ENCODE peak calls at places on chromosomes 2 and 18, in five cellular contexts. T is astrocyte of the cerebellum, G is PC-3, R is HFF-Myc, W is RWPE1. K is an unnamed sample.

GRCh38 chr2:20015482-20016083 is 3.1 kb upstream of the MATN3 start:
- DNase-seq in T (peak), G (peak), R (peak), W (peak), K (peak)

GRCh38 chr2:73859721-73860586 is 31.2 kb downstream of the STAMBP start:
- DNase-seq in T (peak), G (peak), R (peak), W (peak), K (peak)

GRCh38 chr18:26803643-26804042 is 61.9 kb downstream of the AQP4 start:
- DNase-seq in T (no peak), G (no peak), R (no peak), W (no peak), K (no peak)

GRCh38 chr2:144331652-144332355 is 188.1 kb downstream of the ZEB2 start:
- DNase-seq in T (no peak), G (no peak), R (no peak), W (peak), K (peak)

GRCh38 chr2:237092920-237093781 is 7.5 kb downstream of the COPS8 start:
- DNase-seq in T (peak), G (peak), R (peak), W (peak), K (peak)

GRCh38 chr2:38836801-38837200 is 38.9 kb downstream of the DHX57 start:
- DNase-seq in T (no peak), G (no peak), R (no peak), W (no peak), K (peak)

GRCh38 chr2:68588589-68588988 is 54.8 kb upstream of the PROKR1 start:
- DNase-seq in T (no peak), G (peak), R (no peak), W (peak), K (peak)

GRCh38 chr2:27122791-27123190 is 824 bp upstream of the ABHD1 start:
- DNase-seq in T (no peak), G (no peak), R (no peak), W (no peak), K (no peak)

GRCh38 chr2:191029280-191029908 is 15.4 kb upstream of the STAT1 start:
- DNase-seq in T (no peak), G (no peak), R (no peak), W (no peak), K (no peak)

GRCh38 chr2:205086689-205087088 is 541.4 kb downstream of the PARD3B start:
- DNase-seq in T (no peak), G (no peak), R (peak), W (no peak), K (no peak)

GRCh38 chr2:109415460-109416004 is 198.2 kb downstream of the SEPTIN10 start:
- DNase-seq in T (no peak), G (no peak), R (no peak), W (no peak), K (no peak)

GRCh38 chr2:241511091-241511741 is 2.8 kb upstream of the STK25 start:
- DNase-seq in T (no peak), G (no peak), R (no peak), W (no peak), K (no peak)

GRCh38 chr2:12232876-12233275 is 483.9 kb upstream of the TRIB2 start:
- DNase-seq in T (no peak), G (no peak), R (no peak), W (no peak), K (no peak)

GRCh38 chr18:49784427-49785185 is 28.7 kb downstream of the ACAA2 start:
- DNase-seq in T (no peak), G (peak), R (no peak), W (no peak), K (no peak)

GRCh38 chr18:23967321-23968089 is 47.0 kb upstream of the TTC39C start:
- DNase-seq in T (no peak), G (no peak), R (no peak), W (no peak), K (no peak)

GRCh38 chr2:145764631-145765030 is 1244.7 kb upstream of the ZEB2 start:
- DNase-seq in T (no peak), G (no peak), R (no peak), W (no peak), K (no peak)

GRCh38 chr2:1990724-1991123 is 246.4 kb upstream of the PXDN start:
- DNase-seq in T (no peak), G (no peak), R (no peak), W (no peak), K (no peak)

GRCh38 chr2:42028571-42029148 is 19.2 kb upstream of the PKDCC start:
- DNase-seq in T (peak), G (no peak), R (no peak), W (no peak), K (no peak)

GRCh38 chr2:234410526-234410925 is 86.4 kb downstream of the ARL4C start:
- DNase-seq in T (no peak), G (no peak), R (no peak), W (no peak), K (no peak)

GRCh38 chr2:5453648-5454390 is 238.4 kb upstream of the SOX11 start:
- DNase-seq in T (peak), G (no peak), R (no peak), W (no peak), K (peak)

GRCh38 chr2:5465859-5466258 is 226.3 kb upstream of the SOX11 start:
- DNase-seq in T (no peak), G (no peak), R (no peak), W (no peak), K (no peak)

GRCh38 chr2:222973237-222973636 is 78.8 kb upstream of the KCNE4 start:
- DNase-seq in T (no peak), G (peak), R (no peak), W (no peak), K (no peak)

GRCh38 chr2:206361407-206362045 is 81.8 kb upstream of the ADAM23 start:
- DNase-seq in T (no peak), G (peak), R (no peak), W (peak), K (no peak)

GRCh38 chr2:173205375-173205774 is 129.7 kb downstream of the MAP3K20 start:
- DNase-seq in T (peak), G (no peak), R (no peak), W (no peak), K (no peak)

GRCh38 chr2:24261441-24261840 is 86.6 kb downstream of the FAM228A start:
- DNase-seq in T (no peak), G (no peak), R (no peak), W (no peak), K (no peak)

GRCh38 chr2:123514808-123515207 is 510.3 kb upstream of the CNTNAP5 start:
- DNase-seq in T (no peak), G (no peak), R (no peak), W (no peak), K (no peak)

GRCh38 chr18:58578835-58579560 is 49.9 kb downstream of the ALPK2 start:
- DNase-seq in T (no peak), G (peak), R (no peak), W (no peak), K (peak)

DNA sequence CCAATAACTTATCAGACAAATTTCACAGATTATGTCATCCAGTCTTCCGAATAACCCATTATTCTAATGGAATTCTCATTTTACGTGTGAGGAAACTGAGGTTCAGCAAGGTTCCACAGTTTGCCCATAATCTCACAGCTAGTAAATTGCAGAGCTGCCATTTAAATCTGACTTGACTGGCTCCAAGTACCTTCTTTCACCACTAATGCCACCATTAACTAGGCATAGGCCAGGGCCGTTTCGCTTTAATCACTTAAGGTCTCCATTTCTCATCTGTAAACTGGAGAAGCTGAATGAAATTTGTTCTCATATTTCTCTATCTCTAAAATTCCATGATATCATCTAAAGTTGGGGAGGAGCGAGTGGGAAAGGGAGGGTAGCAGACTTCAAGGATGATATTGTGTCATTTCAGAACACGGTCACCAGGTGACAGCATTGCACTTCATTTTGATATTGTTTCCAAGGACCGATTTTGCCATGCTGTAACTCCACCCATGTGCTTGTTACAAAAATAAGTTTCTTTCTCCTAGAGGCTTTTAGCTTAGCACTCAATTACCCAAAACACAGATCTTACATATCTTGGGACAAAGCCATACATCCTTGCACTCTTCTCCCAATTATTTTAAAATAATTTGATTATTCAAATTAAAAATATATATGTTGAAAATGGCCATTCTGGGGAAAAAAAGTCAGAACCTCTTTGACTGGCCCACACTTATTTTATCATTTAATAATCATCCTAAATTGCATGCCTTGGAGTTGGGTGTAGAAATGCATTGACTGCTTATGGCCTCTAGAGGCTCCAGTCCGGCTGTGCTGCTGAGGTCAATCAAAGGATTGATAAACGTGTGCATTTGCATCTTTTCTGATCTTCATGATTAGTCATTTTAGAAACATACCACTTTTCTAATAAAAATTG is 123.8 kb downstream of the AKAIN1 start:
- DNase-seq in T (no peak), G (peak), R (no peak), W (peak), K (no peak)
- TF ChIP-seq CTCF in T (peak), G (peak), R (peak), W (peak), K (peak)

DNA sequence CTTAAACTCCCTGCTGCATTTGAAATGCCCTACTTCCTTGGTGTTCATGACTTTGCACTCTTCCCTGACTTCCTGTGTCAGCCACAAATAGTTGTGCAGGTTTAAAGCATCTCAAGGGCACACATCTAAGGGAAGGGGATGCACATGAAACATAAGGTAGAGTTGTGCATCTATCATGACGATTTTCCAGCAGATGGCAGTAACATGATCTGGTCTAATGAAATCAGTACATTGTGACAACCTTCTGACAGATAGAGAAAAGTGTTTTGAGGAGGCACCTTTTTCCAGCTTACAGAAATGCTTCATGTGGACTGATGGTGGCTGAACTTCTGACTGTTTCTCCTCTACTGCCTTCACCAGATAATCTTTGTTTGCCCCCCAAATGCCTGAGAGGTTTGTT is 238.9 kb downstream of the XIRP2 start:
- DNase-seq in T (no peak), G (peak), R (no peak), W (peak), K (peak)
- TF ChIP-seq CTCF in T (peak), G (peak), R (no peak), W (no peak), K (peak)

GRCh38 chr2:215836881-215837280 is 176.5 kb downstream of the MREG start:
- DNase-seq in T (no peak), G (no peak), R (no peak), W (no peak), K (no peak)

GRCh38 chr2:215839309-215839708 is 174.0 kb downstream of the MREG start:
- DNase-seq in T (no peak), G (no peak), R (no peak), W (no peak), K (no peak)

GRCh38 chr2:215843579-215843978 is 169.8 kb downstream of the MREG start:
- DNase-seq in T (peak), G (peak), R (peak), W (peak), K (peak)

GRCh38 chr2:215841175-215841816 is 172.1 kb downstream of the MREG start:
- DNase-seq in T (no peak), G (no peak), R (peak), W (no peak), K (no peak)

DNA sequence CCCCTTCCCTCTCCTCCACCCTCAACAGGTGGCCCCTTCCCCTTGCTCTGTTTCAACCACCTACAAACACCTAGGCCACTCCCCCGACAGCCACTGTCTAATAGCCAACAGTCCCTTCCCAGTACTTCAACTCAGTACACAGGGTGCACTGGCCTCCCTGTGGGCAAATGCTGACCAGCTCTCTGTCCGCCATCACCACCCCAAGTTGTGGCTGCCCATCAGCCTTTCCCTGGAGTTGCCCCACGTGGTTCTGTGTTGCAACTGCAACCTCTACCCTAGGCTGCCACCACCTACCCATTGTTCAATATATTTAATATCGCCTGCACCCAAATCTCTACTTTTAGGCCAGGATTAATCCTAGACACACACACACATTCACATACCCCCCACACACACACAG is 173.5 kb downstream of the MREG start:
- DNase-seq in T (no peak), G (no peak), R (no peak), W (no peak), K (no peak)
- TF ChIP-seq CTCF in T (no peak), G (no peak), R (no peak), W (no peak), K (no peak)

GRCh38 chr18:79789901-79790885 is 7.5 kb upstream of the KCNG2 start:
- DNase-seq in T (no peak), G (no peak), R (no peak), W (no peak), K (no peak)

GRCh38 chr18:79787527-79788095 is 10.1 kb upstream of the KCNG2 start:
- DNase-seq in T (no peak), G (no peak), R (no peak), W (no peak), K (no peak)

GRCh38 chr18:79789091-79789891 is 8.4 kb upstream of the KCNG2 start:
- DNase-seq in T (no peak), G (no peak), R (no peak), W (no peak), K (no peak)

GRCh38 chr18:79786781-79787526 is 10.8 kb upstream of the KCNG2 start:
- DNase-seq in T (no peak), G (no peak), R (no peak), W (no peak), K (no peak)

GRCh38 chr18:79788096-79789085 is 9.3 kb upstream of the KCNG2 start:
- DNase-seq in T (no peak), G (no peak), R (no peak), W (peak), K (no peak)
- TF ChIP-seq CTCF in T (no peak), G (no peak), R (no peak), W (no peak), K (no peak)

K was measured in foreskin keratinocyte.